ENCODE peak calls at places on chromosomes 16 and 17, in seven cellular contexts. X is cardiac fibroblast, U is GM12865, C is A549, F is BE2C, J is AG09319, M is tibial nerve. P is an unnamed sample.
A peak's percentile ranks its signal among the peaks of the same experiment; 100 is the strongest.

GRCh38 chr17:39772415-39772814 is 34.7 kb downstream of the GRB7 start:
- DNase-seq in X (no peak), U (no peak), C (no peak), F (no peak), J (no peak), M (no peak), P (no peak)

GRCh38 chr17:47099987-47100711 is 88.9 kb downstream of the CDC27 start:
- DNase-seq in X (peak; percentile 91), U (peak; percentile 92), C (peak; percentile 71), F (peak; percentile 93), J (peak; percentile 57), M (peak; percentile 90), P (peak; percentile 86)

GRCh38 chr16:3992297-3993051 is 112.0 kb upstream of the CREBBP start:
- DNase-seq in X (no peak), U (no peak), C (no peak), F (no peak), J (no peak), M (no peak), P (no peak)

GRCh38 chr16:4214215-4214621 is 27.7 kb downstream of the SRL start:
- DNase-seq in X (peak; percentile 87), U (no peak), C (peak; percentile 40), F (no peak), J (peak; percentile 71), M (no peak), P (no peak)

GRCh38 chr17:1713878-1714487 is 3.8 kb upstream of the TLCD2 start:
- DNase-seq in X (peak; percentile 58), U (no peak), C (peak; percentile 77), F (peak; percentile 51), J (no peak), M (no peak), P (no peak)

GRCh38 chr17:62062313-62062712 is 2.8 kb downstream of the MED13 start:
- DNase-seq in X (no peak), U (no peak), C (no peak), F (no peak), J (peak; percentile 41), M (no peak), P (no peak)

GRCh38 chr16:11735801-11736200 is 6.9 kb downstream of the TXNDC11 start:
- DNase-seq in X (no peak), U (no peak), C (no peak), F (no peak), J (no peak), M (no peak), P (no peak)

GRCh38 chr16:11740567-11740966 is 2.1 kb downstream of the TXNDC11 start:
- DNase-seq in X (no peak), U (no peak), C (no peak), F (no peak), J (no peak), M (no peak), P (no peak)

GRCh38 chr16:55700961-55701360 is 45.2 kb downstream of the SLC6A2 start:
- DNase-seq in X (no peak), U (no peak), C (no peak), F (no peak), J (no peak), M (no peak), P (no peak)

GRCh38 chr17:37828313-37829124 is 83.7 kb upstream of the HNF1B start:
- DNase-seq in X (no peak), U (no peak), C (peak; percentile 77), F (no peak), J (no peak), M (no peak), P (no peak)

GRCh38 chr17:6915620-6916019 is 80.2 kb upstream of the ALOX12 start:
- DNase-seq in X (no peak), U (no peak), C (no peak), F (no peak), J (no peak), M (no peak), P (no peak)

GRCh38 chr17:27324940-27325339 is 31.0 kb downstream of the WSB1 start:
- DNase-seq in X (no peak), U (no peak), C (no peak), F (no peak), J (no peak), M (no peak), P (no peak)

GRCh38 chr16:84844561-84845495 is 25.0 kb downstream of the CRISPLD2 start:
- DNase-seq in X (no peak), U (no peak), C (no peak), F (no peak), J (no peak), M (no peak), P (no peak)

GRCh38 chr16:88600539-88600896 is 30.3 kb downstream of the ZC3H18 start:
- DNase-seq in X (no peak), U (no peak), C (no peak), F (no peak), J (no peak), M (no peak), P (no peak)

GRCh38 chr17:1123397-1124237 is 56.2 kb downstream of the ABR start:
- DNase-seq in X (no peak), U (no peak), C (no peak), F (no peak), J (no peak), M (no peak), P (peak; percentile 49)

GRCh38 chr17:46205975-46206374 is 12.7 kb upstream of the KANSL1 start:
- DNase-seq in X (no peak), U (no peak), C (no peak), F (no peak), J (no peak), M (no peak), P (no peak)

GRCh38 chr16:7548796-7549318 is 216.2 kb downstream of the RBFOX1 start:
- DNase-seq in X (no peak), U (no peak), C (no peak), F (no peak), J (no peak), M (no peak), P (no peak)

GRCh38 chr17:41620583-41621434 is 3.6 kb downstream of the KRT17 start:
- DNase-seq in X (peak; percentile 47), U (no peak), C (no peak), F (peak; percentile 37), J (no peak), M (no peak), P (no peak)

GRCh38 chr17:41625602-41626001 is 1.2 kb upstream of the KRT17 start:
- DNase-seq in X (no peak), U (no peak), C (no peak), F (no peak), J (no peak), M (no peak), P (no peak)

GRCh38 chr17:41627316-41628072 is 3.1 kb upstream of the KRT17 start:
- DNase-seq in X (no peak), U (no peak), C (no peak), F (no peak), J (no peak), M (no peak), P (no peak)

GRCh38 chr17:41621916-41622315 is 2.5 kb downstream of the KRT17 start:
- DNase-seq in X (no peak), U (no peak), C (no peak), F (no peak), J (no peak), M (no peak), P (no peak)

DNA sequence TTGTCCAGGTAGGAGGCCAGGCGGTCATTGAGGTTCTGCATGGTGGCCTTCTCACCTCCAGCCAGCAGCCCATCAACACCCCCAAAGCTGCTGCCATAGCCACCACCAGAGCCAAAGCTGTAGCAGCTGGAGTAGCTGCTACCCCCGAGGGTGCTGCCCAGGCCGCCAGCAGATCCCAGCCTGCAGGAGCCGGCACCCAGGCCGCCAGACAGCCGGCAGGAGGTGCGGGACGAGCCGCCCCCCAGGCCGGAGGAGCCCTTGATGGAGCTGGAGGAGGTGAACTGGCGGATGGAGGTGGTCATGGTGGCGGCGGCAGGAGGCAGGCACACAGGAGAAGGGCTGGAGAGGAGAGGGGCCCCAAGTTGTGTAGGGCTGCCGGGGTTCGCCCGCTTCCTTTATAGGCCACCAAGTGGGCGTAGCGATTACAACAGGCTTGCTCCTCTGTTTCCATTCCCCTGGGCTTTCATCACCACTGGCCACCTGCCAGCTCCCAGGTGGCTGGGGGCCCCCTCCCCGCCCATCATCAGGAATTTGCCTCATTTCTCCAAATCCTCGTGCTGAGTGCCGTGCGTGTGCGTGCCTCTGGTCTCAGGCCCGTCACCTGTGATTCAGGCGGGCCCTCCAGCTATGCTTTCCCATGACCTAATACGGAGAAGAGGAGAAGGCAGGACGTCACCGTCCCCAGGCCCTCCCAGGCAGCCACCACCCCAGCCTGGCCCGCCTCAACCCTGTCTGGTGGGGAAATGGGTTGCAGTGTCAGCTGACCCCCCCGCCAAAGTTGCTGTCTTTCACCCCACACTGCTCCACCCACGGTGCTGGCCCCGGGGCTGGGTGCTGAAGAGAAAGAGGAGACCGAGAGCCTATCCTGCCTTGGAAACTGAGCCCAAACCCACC is at the start of gene KRT17:
- DNase-seq in X (no peak), U (no peak), C (no peak), F (no peak), J (no peak), M (no peak), P (no peak)
- TF ChIP-seq CTCF in X (no peak), U (no peak), C (no peak), F (no peak), J (no peak), M (no peak), P (no peak)

GRCh38 chr17:58219007-58219788 is at the start of gene MKS1:
- DNase-seq in X (peak; percentile 93), U (peak; percentile 97), C (peak; percentile 100), F (peak; percentile 97), J (peak; percentile 68), M (peak; percentile 82), P (peak; percentile 95)
- TF ChIP-seq CTCF in X (peak; percentile 72), U (peak; percentile 69), C (peak; percentile 34), F (peak; percentile 59), J (peak; percentile 54), M (peak; percentile 81), P (peak; percentile 41)

GRCh38 chr16:70735141-70735979 is 49.5 kb upstream of the MTSS2 start:
- DNase-seq in X (peak; percentile 82), U (no peak), C (no peak), F (no peak), J (peak; percentile 75), M (no peak), P (no peak)

GRCh38 chr16:70738083-70738977 is 52.5 kb upstream of the MTSS2 start:
- DNase-seq in X (peak; percentile 83), U (peak; percentile 59), C (peak; percentile 83), F (peak; percentile 86), J (peak; percentile 68), M (no peak), P (no peak)

GRCh38 chr16:70736454-70737376 is 50.9 kb upstream of the MTSS2 start:
- DNase-seq in X (no peak), U (peak; percentile 26), C (no peak), F (no peak), J (no peak), M (no peak), P (no peak)

GRCh38 chr16:70739389-70739788 is 53.5 kb upstream of the MTSS2 start:
- DNase-seq in X (no peak), U (no peak), C (no peak), F (no peak), J (no peak), M (no peak), P (no peak)

GRCh38 chr16:70737377-70738082 is 51.7 kb upstream of the MTSS2 start:
- DNase-seq in X (peak; percentile 94), U (peak; percentile 95), C (no peak), F (peak; percentile 77), J (peak; percentile 96), M (peak; percentile 46), P (peak; percentile 86)
- TF ChIP-seq CTCF in X (no peak), U (no peak), C (no peak), F (no peak), J (no peak), M (peak; percentile 8), P (no peak)

GRCh38 chr16:10180771-10181163 is 1.5 kb downstream of the GRIN2A start:
- DNase-seq in X (no peak), U (peak; percentile 51), C (peak; percentile 28), F (peak; percentile 53), J (no peak), M (no peak), P (peak; percentile 69)
- TF ChIP-seq CTCF in X (peak; percentile 42), U (peak; percentile 52), C (peak; percentile 12), F (peak; percentile 33), J (peak; percentile 48), M (no peak), P (peak; percentile 39)